ENCODE peak calls at places on chromosomes 5 and 9, in five cellular contexts. T, Y, A, E and P are unnamed samples.

GRCh38 chr9:99128133-99128406 is 23.2 kb downstream of the TGFBR1 start:
- DNase-seq in T (no peak), Y (no peak), A (no peak), E (peak), P (no peak)

GRCh38 chr9:127349483-127350127 is 47.4 kb upstream of the SLC2A8 start:
- DNase-seq in T (no peak), Y (no peak), A (no peak), E (no peak), P (no peak)

GRCh38 chr9:33718987-33719386 is 76.4 kb upstream of the PRSS3 start:
- DNase-seq in T (no peak), Y (no peak), A (no peak), E (no peak), P (no peak)

GRCh38 chr5:15515229-15515628 is 15.2 kb downstream of the FBXL7 start:
- DNase-seq in T (no peak), Y (no peak), A (no peak), E (no peak), P (no peak)

GRCh38 chr9:121598167-121599000 is 53.0 kb upstream of the DAB2IP start:
- DNase-seq in T (peak), Y (no peak), A (no peak), E (no peak), P (no peak)

GRCh38 chr5:76269259-76269958 is 133.7 kb upstream of the IQGAP2 start:
- DNase-seq in T (no peak), Y (no peak), A (no peak), E (peak), P (no peak)

GRCh38 chr5:143119881-143120341 is 283.6 kb downstream of the NR3C1 start:
- DNase-seq in T (no peak), Y (no peak), A (no peak), E (no peak), P (no peak)

GRCh38 chr5:160935776-160936175 is 83.8 kb upstream of the ATP10B start:
- DNase-seq in T (no peak), Y (no peak), A (no peak), E (no peak), P (no peak)

GRCh38 chr5:134122530-134122929 is 8.0 kb downstream of the TCF7 start:
- DNase-seq in T (no peak), Y (no peak), A (no peak), E (peak), P (no peak)

GRCh38 chr5:168086736-168087135 is 204.7 kb upstream of the WWC1 start:
- DNase-seq in T (no peak), Y (no peak), A (no peak), E (no peak), P (no peak)

GRCh38 chr9:69812068-69813000 is 8.3 kb upstream of the CFAP95 start:
- DNase-seq in T (no peak), Y (no peak), A (no peak), E (no peak), P (no peak)

GRCh38 chr9:109558718-109559151 is 60.6 kb upstream of the PTPN3 start:
- DNase-seq in T (no peak), Y (no peak), A (no peak), E (no peak), P (no peak)

GRCh38 chr5:68432682-68433081 is 217.1 kb downstream of the PIK3R1 start:
- DNase-seq in T (no peak), Y (no peak), A (no peak), E (peak), P (no peak)

GRCh38 chr9:71758785-71759184 is 9.5 kb downstream of the CEMIP2 start:
- DNase-seq in T (peak), Y (no peak), A (no peak), E (no peak), P (no peak)

GRCh38 chr9:108045851-108046250 is 556.3 kb upstream of the KLF4 start:
- DNase-seq in T (no peak), Y (no peak), A (no peak), E (no peak), P (no peak)

GRCh38 chr9:71812385-71812784 is 44.1 kb upstream of the CEMIP2 start:
- DNase-seq in T (no peak), Y (no peak), A (no peak), E (no peak), P (no peak)

GRCh38 chr5:121199238-121199999 is 652.3 kb upstream of the FTMT start:
- DNase-seq in T (no peak), Y (no peak), A (no peak), E (no peak), P (no peak)

GRCh38 chr9:136544549-136545064 is 1.2 kb downstream of the NOTCH1 start:
- DNase-seq in T (peak), Y (peak), A (no peak), E (peak), P (no peak)

GRCh38 chr9:74037274-74037673 is 459.9 kb upstream of the RORB start:
- DNase-seq in T (no peak), Y (no peak), A (no peak), E (no peak), P (no peak)

GRCh38 chr5:59793000-59793399 is 100.5 kb downstream of the PDE4D start:
- DNase-seq in T (no peak), Y (no peak), A (peak), E (no peak), P (no peak)

GRCh38 chr5:159619826-159620225 is 289.5 kb upstream of the IL12B start:
- DNase-seq in T (no peak), Y (no peak), A (no peak), E (no peak), P (no peak)

GRCh38 chr9:83013261-83013610 is 49.7 kb downstream of the RASEF start:
- DNase-seq in T (no peak), Y (no peak), A (peak), E (no peak), P (no peak)

GRCh38 chr9:132672413-132672690 is 2.1 kb downstream of the GTF3C4 start:
- DNase-seq in T (no peak), Y (no peak), A (no peak), E (no peak), P (no peak)

GRCh38 chr5:18771097-18771610 is 1136.9 kb downstream of the TAF11L14 start:
- DNase-seq in T (no peak), Y (no peak), A (no peak), E (no peak), P (no peak)

GRCh38 chr9:93200989-93201339 is 17.0 kb downstream of the WNK2 start:
- DNase-seq in T (no peak), Y (no peak), A (no peak), E (no peak), P (no peak)

GRCh38 chr5:21646469-21646868 is 1206.7 kb downstream of the CDH12 start:
- DNase-seq in T (no peak), Y (no peak), A (no peak), E (no peak), P (no peak)

GRCh38 chr9:90805006-90805993 is 3.7 kb downstream of the SYK start:
- DNase-seq in T (peak), Y (no peak), A (no peak), E (no peak), P (no peak)

GRCh38 chr9:125763373-125763772 is 16.2 kb downstream of the PBX3 start:
- DNase-seq in T (peak), Y (no peak), A (no peak), E (no peak), P (no peak)

GRCh38 chr9:109272045-109272444 is 48.8 kb downstream of the EPB41L4B start:
- DNase-seq in T (no peak), Y (no peak), A (no peak), E (no peak), P (no peak)

GRCh38 chr5:68285857-68286611 is 70.5 kb downstream of the PIK3R1 start:
- DNase-seq in T (peak), Y (no peak), A (peak), E (peak), P (no peak)

GRCh38 chr5:142726188-142726731 is 40.4 kb upstream of the FGF1 start:
- DNase-seq in T (no peak), Y (no peak), A (peak), E (peak), P (peak)

GRCh38 chr5:132069994-132070393 is 3.6 kb upstream of the CSF2 start:
- DNase-seq in T (no peak), Y (no peak), A (no peak), E (no peak), P (no peak)

GRCh38 chr5:96149546-96149945 is 187.9 kb upstream of the ELL2 start:
- DNase-seq in T (no peak), Y (no peak), A (no peak), E (peak), P (no peak)

GRCh38 chr5:765948-766631 is 18.4 kb downstream of the ZDHHC11B start:
- DNase-seq in T (no peak), Y (no peak), A (no peak), E (no peak), P (no peak)

GRCh38 chr5:124979174-124979573 is 232.7 kb upstream of the ZNF608 start:
- DNase-seq in T (no peak), Y (no peak), A (peak), E (no peak), P (no peak)

GRCh38 chr5:17882760-17883488 is 248.7 kb downstream of the TAF11L14 start:
- DNase-seq in T (no peak), Y (no peak), A (no peak), E (no peak), P (no peak)

GRCh38 chr9:71037521-71037920 is 83.9 kb downstream of the TRPM3 start:
- DNase-seq in T (no peak), Y (no peak), A (no peak), E (no peak), P (no peak)

GRCh38 chr5:14327624-14328023 is 184.5 kb downstream of the TRIO start:
- DNase-seq in T (no peak), Y (no peak), A (no peak), E (no peak), P (no peak)

GRCh38 chr9:20209421-20210340 is 412.6 kb downstream of the MLLT3 start:
- DNase-seq in T (no peak), Y (no peak), A (no peak), E (peak), P (no peak)